ENCODE peak calls at places on chromosomes 12 and 14, in seven cellular contexts. K is GM23248, R is adrenal gland, H is lower lobe of right lung, E is A673, M is IMR-90, I is cardiac muscle cell. Z is an unnamed sample.

GRCh38 chr12:52724384-52724783 is 21.1 kb upstream of the KRT77 start:
- DNase-seq in K (no peak), R (no peak), H (no peak), E (no peak), M (no peak), I (no peak), Z (no peak)

GRCh38 chr14:49497725-49498348 is 88.3 kb downstream of the RPS29 start:
- DNase-seq in K (peak; percentile 74), R (peak; percentile 22), H (no peak), E (peak; percentile 86), M (peak; percentile 74), I (peak; percentile 83), Z (peak; percentile 65)

GRCh38 chr12:92973614-92974013 is 44.5 kb upstream of the EEA1 start:
- DNase-seq in K (peak; percentile 80), R (no peak), H (no peak), E (peak; percentile 46), M (peak; percentile 90), I (peak; percentile 90), Z (peak; percentile 97)

GRCh38 chr12:96237465-96238077 is 43.4 kb downstream of the ELK3 start:
- DNase-seq in K (peak; percentile 97), R (peak; percentile 70), H (no peak), E (no peak), M (peak; percentile 97), I (peak; percentile 98), Z (no peak)

GRCh38 chr14:95500201-95500681 is 16.2 kb downstream of the SYNE3 start:
- DNase-seq in K (no peak), R (no peak), H (no peak), E (no peak), M (no peak), I (no peak), Z (no peak)

GRCh38 chr12:18074001-18074400 is 16.0 kb downstream of the RERGL start:
- DNase-seq in K (no peak), R (no peak), H (no peak), E (no peak), M (no peak), I (no peak), Z (no peak)

GRCh38 chr12:34244608-34245007 is 222.3 kb downstream of the ALG10 start:
- DNase-seq in K (no peak), R (peak; percentile 40), H (no peak), E (no peak), M (no peak), I (no peak), Z (no peak)

GRCh38 chr14:72510566-72510965 is 383.3 kb downstream of the DPF3 start:
- DNase-seq in K (no peak), R (no peak), H (no peak), E (no peak), M (no peak), I (no peak), Z (no peak)

GRCh38 chr12:73677520-73678291 is 859.9 kb upstream of the ATXN7L3B start:
- DNase-seq in K (no peak), R (no peak), H (no peak), E (no peak), M (no peak), I (no peak), Z (no peak)

GRCh38 chr12:105334568-105334967 is 4.1 kb downstream of the C12orf75 start:
- DNase-seq in K (peak; percentile 84), R (no peak), H (no peak), E (no peak), M (peak; percentile 92), I (no peak), Z (no peak)

GRCh38 chr12:105335856-105336255 is 5.4 kb downstream of the C12orf75 start:
- DNase-seq in K (no peak), R (no peak), H (no peak), E (no peak), M (no peak), I (no peak), Z (no peak)

GRCh38 chr12:105332925-105333324 is 2.4 kb downstream of the C12orf75 start:
- DNase-seq in K (peak; percentile 16), R (no peak), H (no peak), E (no peak), M (no peak), I (no peak), Z (no peak)

GRCh38 chr12:105331805-105332251 is 1.3 kb downstream of the C12orf75 start:
- DNase-seq in K (peak; percentile 45), R (no peak), H (no peak), E (no peak), M (no peak), I (no peak), Z (no peak)

GRCh38 chr12:105334001-105334400 is 3.5 kb downstream of the C12orf75 start:
- DNase-seq in K (peak; percentile 67), R (no peak), H (no peak), E (no peak), M (peak; percentile 88), I (peak; percentile 30), Z (no peak)
- H3K4me1 ChIP-seq in K (peaks cover 55% of the 10 kb centered on the region), R (peaks cover 7% of the 10 kb centered on the region), H (peaks cover 10% of the 10 kb centered on the region), E (peaks cover 9% of the 10 kb centered on the region), M (peaks cover 28% of the 10 kb centered on the region), I (peaks cover 40% of the 10 kb centered on the region), Z (peaks cover 35% of the 10 kb centered on the region)

DNA sequence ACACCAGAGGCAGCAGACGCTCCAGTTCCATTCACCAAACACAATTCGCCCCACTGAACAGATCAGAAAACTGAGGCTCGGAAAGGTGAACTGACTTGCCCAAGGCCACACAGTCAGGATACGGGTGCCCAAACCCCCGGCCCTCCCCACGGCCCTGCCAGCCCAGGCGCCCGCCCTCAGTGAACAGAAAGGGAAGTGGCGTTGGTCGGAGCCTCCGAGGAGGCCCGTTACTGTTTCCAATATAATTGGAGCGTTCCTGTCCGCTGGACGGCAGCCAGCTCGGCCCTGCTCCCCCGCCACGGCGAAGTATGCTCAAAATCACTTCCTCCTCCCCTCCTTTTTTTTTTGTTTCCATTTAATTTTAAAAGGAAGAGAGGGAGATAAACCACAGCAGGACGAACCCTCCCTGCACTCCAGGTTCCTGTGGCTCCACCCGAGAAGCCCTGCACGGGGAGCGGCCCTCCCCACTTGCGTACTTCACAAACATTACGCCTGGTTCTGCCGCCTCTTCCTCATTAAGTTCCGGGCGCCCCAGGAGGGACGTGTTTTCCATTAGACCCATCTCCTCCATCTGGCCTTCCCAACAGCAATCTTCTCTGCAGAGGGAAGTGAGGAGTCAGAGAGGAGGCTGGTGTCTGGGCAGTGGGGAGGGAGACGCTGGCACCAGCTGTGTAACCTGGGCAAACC is 61.1 kb downstream of the NCOR2 start:
- DNase-seq in K (peak; percentile 76), R (peak; percentile 79), H (peak; percentile 91), E (peak; percentile 98), M (no peak), I (peak; percentile 89), Z (no peak)
- H3K4me1 ChIP-seq in K (peaks cover 32% of the 10 kb centered on the region), R (peaks cover 59% of the 10 kb centered on the region), H (peaks cover 86% of the 10 kb centered on the region), E (peaks cover 71% of the 10 kb centered on the region), M (peaks cover 21% of the 10 kb centered on the region), I (peaks cover 54% of the 10 kb centered on the region), Z (peaks cover 54% of the 10 kb centered on the region)

DNA sequence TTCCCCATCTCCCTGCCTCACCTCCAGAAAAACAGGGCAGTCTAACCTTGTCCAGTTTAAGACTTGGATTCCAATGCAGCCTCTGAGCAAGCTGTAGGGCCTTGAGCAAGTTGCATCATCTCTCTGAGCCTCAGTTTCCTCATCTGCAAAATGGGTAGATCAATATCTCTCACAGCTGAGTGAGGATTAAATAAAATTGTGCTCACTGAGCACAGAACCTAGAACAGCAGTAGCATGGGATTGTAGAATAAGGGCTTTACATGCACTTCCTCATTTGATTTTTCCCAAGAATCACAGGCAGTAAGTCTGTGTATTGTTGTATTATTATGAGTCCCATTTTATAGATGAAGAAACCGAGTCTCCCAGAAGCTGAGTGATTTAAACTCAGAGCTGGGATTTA is 2.0 kb downstream of the DTX1 start:
- DNase-seq in K (no peak), R (no peak), H (no peak), E (no peak), M (no peak), I (no peak), Z (no peak)
- H3K4me1 ChIP-seq in K (no peaks in the 10 kb centered on the region), R (peaks cover 8% of the 10 kb centered on the region), H (peaks cover 10% of the 10 kb centered on the region), E (no peaks in the 10 kb centered on the region), M (no peaks in the 10 kb centered on the region), I (no peaks in the 10 kb centered on the region), Z (no peaks in the 10 kb centered on the region)

GRCh38 chr12:122839907-122840554 is 4.8 kb downstream of the HIP1R start:
- DNase-seq in K (peak; percentile 22), R (no peak), H (no peak), E (no peak), M (no peak), I (no peak), Z (no peak)
- H3K4me1 ChIP-seq in K (peaks cover 29% of the 10 kb centered on the region), R (peaks cover 38% of the 10 kb centered on the region), H (peaks cover 30% of the 10 kb centered on the region), E (peaks cover 8% of the 10 kb centered on the region), M (peaks cover 22% of the 10 kb centered on the region), I (peaks cover 8% of the 10 kb centered on the region), Z (peaks cover 52% of the 10 kb centered on the region)

GRCh38 chr14:37859177-37859576 is 263.7 kb downstream of the TTC6 start:
- DNase-seq in K (no peak), R (no peak), H (no peak), E (no peak), M (no peak), I (no peak), Z (no peak)
- H3K4me1 ChIP-seq in K (no peaks in the 10 kb centered on the region), R (no peaks in the 10 kb centered on the region), H (no peaks in the 10 kb centered on the region), E (no peaks in the 10 kb centered on the region), M (no peaks in the 10 kb centered on the region), I (no peaks in the 10 kb centered on the region), Z (no peaks in the 10 kb centered on the region)

DNA sequence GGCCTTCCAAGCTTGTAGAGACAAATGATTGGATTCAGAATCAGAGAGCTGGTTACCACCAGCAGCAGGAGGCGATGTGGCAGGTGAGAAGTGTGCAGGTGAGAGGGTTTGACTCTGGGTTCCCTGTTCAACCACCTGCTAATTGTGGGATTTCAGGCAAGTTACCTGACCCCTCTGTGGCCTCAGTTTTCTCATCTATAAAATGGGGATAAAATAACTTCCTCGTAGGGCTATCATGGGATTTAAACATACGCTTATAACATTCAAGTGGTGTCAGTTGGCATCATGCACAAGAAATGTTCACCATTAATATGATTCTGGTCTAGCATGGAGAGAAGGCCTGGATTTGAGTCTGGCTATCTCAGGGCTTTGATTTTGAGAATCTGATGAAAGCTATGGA is 143.8 kb upstream of the MYL2 start:
- DNase-seq in K (no peak), R (no peak), H (no peak), E (no peak), M (no peak), I (no peak), Z (no peak)
- H3K4me1 ChIP-seq in K (peaks cover 10% of the 10 kb centered on the region), R (no peaks in the 10 kb centered on the region), H (no peaks in the 10 kb centered on the region), E (peaks cover 5% of the 10 kb centered on the region), M (no peaks in the 10 kb centered on the region), I (peaks cover 9% of the 10 kb centered on the region), Z (no peaks in the 10 kb centered on the region)

GRCh38 chr12:55814257-55814656 is 3.3 kb downstream of the SARNP start:
- DNase-seq in K (no peak), R (no peak), H (no peak), E (no peak), M (no peak), I (no peak), Z (no peak)
- H3K4me1 ChIP-seq in K (peaks cover 23% of the 10 kb centered on the region), R (peaks cover 48% of the 10 kb centered on the region), H (peaks cover 62% of the 10 kb centered on the region), E (peaks cover 15% of the 10 kb centered on the region), M (peaks cover 7% of the 10 kb centered on the region), I (peaks cover 18% of the 10 kb centered on the region), Z (peaks cover 14% of the 10 kb centered on the region)

Z was measured in keratinocyte.